ENCODE peak calls at places on chromosomes 16 and 17, in four cellular contexts. K, A, L and I are unnamed samples.

GRCh38 chr16:2485811-2486507 is 11.0 kb downstream of the TBC1D24 start:
- DNase-seq in L (no peak), K (no peak), A (no peak), I (no peak)

GRCh38 chr17:41918392-41919164 is at the start of gene ACLY:
- DNase-seq in K (no peak), L (peak), A (peak), I (peak)

GRCh38 chr16:64910351-64910750 is 211.5 kb downstream of the CDH11 start:
- DNase-seq in A (peak), L (no peak), K (no peak), I (no peak)

GRCh38 chr16:1325261-1325660 is 8.2 kb upstream of the BAIAP3 start:
- DNase-seq in K (no peak), L (no peak), A (no peak), I (no peak)

GRCh38 chr16:58426960-58427359 is 34.7 kb downstream of the GINS3 start:
- DNase-seq in A (no peak), L (no peak), K (no peak), I (no peak)

GRCh38 chr17:48131216-48131824 is 23.8 kb downstream of the SNX11 start:
- DNase-seq in L (peak), A (peak), K (no peak), I (peak)

GRCh38 chr17:35447494-35447893 is 1.1 kb downstream of the SLFN13 start:
- DNase-seq in A (no peak), K (no peak), L (no peak), I (no peak)

GRCh38 chr16:2500937-2501750 is 12.6 kb upstream of the ATP6V0C start:
- DNase-seq in K (peak), L (peak), A (peak), I (peak)

GRCh38 chr17:47837401-47838039 is 3.6 kb downstream of the SCRN2 start:
- DNase-seq in L (no peak), A (no peak), K (no peak), I (peak)

GRCh38 chr17:69246726-69247375 is 18.2 kb upstream of the ABCA10 start:
- DNase-seq in L (peak), K (peak), A (no peak), I (peak)

GRCh38 chr17:58702045-58702476 is 9.7 kb downstream of the RAD51C start:
- DNase-seq in A (no peak), L (no peak), K (peak), I (no peak)

GRCh38 chr17:11880714-11881113 is 116.6 kb downstream of the ZNF18 start:
- DNase-seq in K (no peak), A (no peak), L (peak), I (peak)

DNA sequence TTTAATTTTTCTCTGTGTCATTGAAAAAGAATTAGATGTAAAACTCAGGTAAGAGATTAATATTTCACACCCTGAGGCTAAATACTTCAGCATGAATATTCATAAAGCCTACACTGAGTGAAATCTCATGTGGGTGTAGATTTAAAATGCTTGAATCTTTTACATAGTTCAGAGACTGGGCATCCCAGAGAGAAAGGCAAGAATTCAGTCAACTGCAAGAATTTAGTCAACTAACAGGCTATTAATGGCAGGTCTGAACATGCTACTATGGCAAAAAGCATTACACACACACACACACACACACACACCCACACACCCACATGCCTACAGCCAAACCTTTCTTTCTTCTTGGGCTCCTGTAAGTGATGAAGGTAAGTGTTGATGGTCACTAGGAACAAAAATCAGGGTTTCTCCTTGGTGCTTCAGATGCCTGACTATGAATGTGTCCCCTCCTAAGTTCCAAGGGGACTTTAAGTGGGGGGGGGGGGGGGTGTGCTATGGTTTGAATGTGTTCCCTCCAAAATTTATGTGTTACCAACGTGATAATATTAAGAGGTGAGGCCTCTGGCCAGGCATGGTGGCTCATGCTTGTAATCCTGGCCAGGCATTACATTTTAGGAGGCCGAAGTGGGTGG is 63.7 kb upstream of the PSMD7 start:
- DNase-seq in A (no peak), L (no peak), K (no peak), I (no peak)
- TF ChIP-seq CBFB in A (no peak), L (no peak), K (no peak), I (no peak)

GRCh38 chr16:85210423-85211169 is 98.3 kb upstream of the CIBAR2 start:
- DNase-seq in K (no peak), A (no peak), L (no peak), I (no peak)
- TF ChIP-seq CBFB in K (no peak), A (no peak), L (no peak), I (no peak)

GRCh38 chr17:33750943-33751701 is 458.0 kb upstream of the ASIC2 start:
- DNase-seq in L (peak), A (peak), K (peak), I (peak)
- TF ChIP-seq CBFB in L (no peak), A (no peak), K (no peak), I (no peak)

DNA sequence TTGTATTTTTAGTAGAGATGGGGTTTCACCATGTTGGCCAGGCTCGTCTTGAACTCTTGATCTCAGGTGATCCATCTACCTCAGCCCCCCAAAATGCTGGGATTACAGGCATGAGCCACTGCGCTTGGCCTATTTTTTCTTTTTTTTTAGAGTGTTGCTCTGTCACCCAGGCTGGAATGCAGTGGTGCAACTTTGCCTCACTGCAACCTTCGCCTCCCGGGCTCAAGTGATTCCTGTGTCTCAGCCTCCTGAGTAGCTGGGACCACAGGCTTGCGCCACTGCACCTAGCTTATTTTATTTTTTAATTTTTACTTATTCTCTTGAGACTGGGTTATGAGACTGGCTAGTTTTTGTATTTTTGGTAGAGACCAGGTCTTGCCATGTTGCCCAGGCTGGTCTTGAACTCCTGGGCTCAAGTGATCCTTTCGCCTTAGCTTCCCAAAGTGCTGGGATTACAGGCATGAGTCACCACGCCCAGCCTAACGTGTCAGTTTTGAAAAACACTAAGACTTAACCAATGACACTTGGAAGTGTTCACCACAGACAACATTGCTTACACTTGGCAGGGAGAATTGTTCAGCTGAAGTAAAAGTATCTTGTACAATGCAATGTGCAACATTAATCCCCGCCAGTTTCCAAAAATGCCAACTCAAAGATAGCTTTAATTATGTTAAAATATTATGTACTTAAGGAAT is 26.9 kb downstream of the ATAD5 start:
- DNase-seq in L (no peak), A (no peak), K (no peak), I (no peak)
- TF ChIP-seq CBFB in L (no peak), A (no peak), K (no peak), I (no peak)

GRCh38 chr17:66858182-66859083 is 23.5 kb downstream of the CACNG5 start:
- DNase-seq in K (no peak), A (no peak), L (no peak), I (no peak)
- TF ChIP-seq CBFB in K (no peak), A (no peak), L (no peak), I (no peak)

DNA sequence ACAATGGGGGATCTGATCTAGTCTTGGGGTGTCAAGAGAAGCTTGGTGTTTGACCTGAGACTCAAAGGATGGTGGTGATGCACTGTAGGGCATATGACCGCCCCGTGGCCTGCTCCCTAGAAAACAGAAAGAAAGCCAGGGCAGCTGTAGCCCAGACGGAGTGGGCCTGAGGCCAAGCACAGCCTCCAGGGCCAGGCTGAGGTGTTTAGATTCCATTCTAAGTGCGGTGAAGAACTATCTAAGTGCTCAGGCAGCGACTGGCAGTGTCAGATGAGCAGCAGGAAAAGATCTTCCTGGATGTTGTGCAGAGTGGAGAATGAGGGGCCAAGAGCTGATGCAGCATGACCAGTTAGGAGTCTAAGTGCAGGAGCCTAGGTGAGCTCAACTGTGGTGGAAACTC is 314.3 kb upstream of the CCL2 start:
- DNase-seq in A (no peak), K (no peak), L (no peak), I (no peak)
- TF ChIP-seq CBFB in A (no peak), K (no peak), L (no peak), I (no peak)

GRCh38 chr17:39579318-39580081 is 28.2 kb downstream of the NEUROD2 start:
- DNase-seq in K (no peak), L (no peak), A (peak), I (no peak)
- TF ChIP-seq CBFB in K (no peak), L (no peak), A (no peak), I (no peak)